ENCODE peak calls at places on chromosomes 16 and 17, in seven cellular contexts. D, Z, R, Y, X, E and A are unnamed samples.

GRCh38 chr17:63700528-63701441 is 860 bp upstream of the LIMD2 start:
- DNase-seq in D (no peak), Z (no peak), R (peak), Y (no peak), X (peak), E (peak), A (no peak)

GRCh38 chr17:51351890-51352289 is 91.5 kb downstream of the UTP18 start:
- DNase-seq in D (no peak), Z (no peak), R (no peak), Y (peak), X (no peak), E (no peak), A (no peak)

GRCh38 chr17:62671553-62671952 is 44.1 kb downstream of the MRC2 start:
- DNase-seq in D (no peak), Z (no peak), R (no peak), Y (peak), X (no peak), E (peak), A (no peak)

GRCh38 chr17:65449495-65449894 is 112.0 kb downstream of the AXIN2 start:
- DNase-seq in D (no peak), Z (no peak), R (no peak), Y (no peak), X (no peak), E (no peak), A (no peak)

GRCh38 chr17:7432296-7432695 is 2.9 kb upstream of the TMEM102 start:
- DNase-seq in D (no peak), Z (no peak), R (no peak), Y (no peak), X (no peak), E (no peak), A (no peak)

GRCh38 chr16:4800290-4801041 is 2.0 kb downstream of the ROGDI start:
- DNase-seq in D (no peak), Z (no peak), R (no peak), Y (peak), X (peak), E (peak), A (peak)

GRCh38 chr16:74275031-74275636 is 21.5 kb upstream of the PSMD7 start:
- DNase-seq in D (no peak), Z (peak), R (peak), Y (no peak), X (no peak), E (no peak), A (no peak)

GRCh38 chr17:29929006-29929543 is 953 bp downstream of the SSH2 start:
- DNase-seq in D (no peak), Z (no peak), R (peak), Y (peak), X (no peak), E (peak), A (no peak)

GRCh38 chr16:69727916-69728270 is 1.5 kb upstream of the NQO1 start:
- DNase-seq in D (no peak), Z (no peak), R (no peak), Y (no peak), X (peak), E (no peak), A (peak)

GRCh38 chr17:37608369-37609169 is 649 bp downstream of the SYNRG start:
- DNase-seq in D (no peak), Z (no peak), R (peak), Y (peak), X (no peak), E (no peak), A (no peak)

GRCh38 chr16:85421338-85422123 is 191.6 kb upstream of the GSE1 start:
- DNase-seq in D (no peak), Z (no peak), R (no peak), Y (no peak), X (peak), E (no peak), A (no peak)

GRCh38 chr17:76644995-76645394 is 1.4 kb upstream of the ST6GALNAC1 start:
- DNase-seq in D (no peak), Z (no peak), R (no peak), Y (no peak), X (no peak), E (peak), A (no peak)

GRCh38 chr17:40480501-40481003 is 20.9 kb downstream of the TNS4 start:
- DNase-seq in D (no peak), Z (no peak), R (no peak), Y (no peak), X (peak), E (peak), A (no peak)

GRCh38 chr17:44971776-44972483 is 3.8 kb upstream of the C1QL1 start:
- DNase-seq in D (no peak), Z (no peak), R (peak), Y (no peak), X (no peak), E (no peak), A (no peak)

GRCh38 chr16:81185416-81185815 is 53.1 kb upstream of the BCO1 start:
- DNase-seq in D (no peak), Z (no peak), R (no peak), Y (no peak), X (no peak), E (no peak), A (no peak)

GRCh38 chr17:75783803-75784472 is 668 bp upstream of the UNK start:
- DNase-seq in D (no peak), Z (no peak), R (peak), Y (no peak), X (peak), E (peak), A (no peak)

GRCh38 chr17:44095647-44096496 is 25.3 kb downstream of the G6PC3 start:
- DNase-seq in D (no peak), Z (no peak), R (peak), Y (no peak), X (no peak), E (peak), A (no peak)

GRCh38 chr16:86426243-86426642 is 84.1 kb upstream of the FOXF1 start:
- DNase-seq in D (no peak), Z (no peak), R (no peak), Y (no peak), X (no peak), E (no peak), A (no peak)

GRCh38 chr17:75450270-75450669 is 6.2 kb upstream of the TMEM94 start:
- DNase-seq in D (no peak), Z (no peak), R (no peak), Y (no peak), X (no peak), E (no peak), A (no peak)

GRCh38 chr16:9407206-9407758 is 315.8 kb downstream of the HAPSTR1 start:
- DNase-seq in D (no peak), Z (no peak), R (no peak), Y (no peak), X (no peak), E (no peak), A (no peak)

GRCh38 chr17:14297161-14297851 is 3.6 kb upstream of the HS3ST3B1 start:
- DNase-seq in D (peak), Z (no peak), R (peak), Y (no peak), X (peak), E (no peak), A (no peak)

GRCh38 chr16:78211951-78212350 is 112.5 kb downstream of the WWOX start:
- DNase-seq in D (peak), Z (peak), R (peak), Y (peak), X (no peak), E (no peak), A (peak)

GRCh38 chr16:75377971-75378386 is 55.3 kb downstream of the CFDP1 start:
- DNase-seq in D (no peak), Z (no peak), R (peak), Y (peak), X (no peak), E (no peak), A (no peak)

GRCh38 chr16:29820730-29821662 is 734 bp downstream of the MVP start:
- DNase-seq in D (no peak), Z (no peak), R (no peak), Y (peak), X (peak), E (peak), A (no peak)

GRCh38 chr16:4003166-4003565 is 113.1 kb downstream of the ADCY9 start:
- DNase-seq in D (no peak), Z (no peak), R (no peak), Y (no peak), X (no peak), E (no peak), A (no peak)

GRCh38 chr17:7081341-7082062 is 1.5 kb upstream of the CLEC10A start:
- DNase-seq in D (no peak), Z (no peak), R (no peak), Y (no peak), X (peak), E (no peak), A (no peak)

GRCh38 chr17:53979991-53980390 is 157.3 kb downstream of the KIF2B start:
- DNase-seq in D (no peak), Z (no peak), R (peak), Y (no peak), X (no peak), E (no peak), A (no peak)
- TF ChIP-seq POLR2AphosphoS5 in D (no peak), Z (no peak), R (no peak), Y (no peak), X (no peak), E (no peak), A (no peak)

GRCh38 chr17:83084621-83085056 is 5.2 kb downstream of the METRNL start:
- DNase-seq in D (no peak), Z (no peak), R (no peak), Y (no peak), X (no peak), E (peak), A (no peak)

GRCh38 chr17:83085526-83086196 is 6.3 kb downstream of the METRNL start:
- DNase-seq in D (no peak), Z (no peak), R (no peak), Y (no peak), X (no peak), E (no peak), A (no peak)

GRCh38 chr17:83084214-83084613 is 4.8 kb downstream of the METRNL start:
- DNase-seq in D (no peak), Z (no peak), R (no peak), Y (no peak), X (no peak), E (no peak), A (no peak)

GRCh38 chr17:83086197-83086880 is 6.9 kb downstream of the METRNL start:
- DNase-seq in D (no peak), Z (no peak), R (no peak), Y (no peak), X (no peak), E (no peak), A (no peak)

GRCh38 chr17:83085103-83085502 is 5.7 kb downstream of the METRNL start:
- DNase-seq in D (no peak), Z (no peak), R (no peak), Y (no peak), X (no peak), E (no peak), A (no peak)
- H3K4me3 ChIP-seq in D (no peak), Z (no peak), R (no peak), Y (no peak), X (no peak), E (no peak), A (no peak)

GRCh38 chr16:13999071-13999894 is 71.8 kb upstream of the MRTFB start:
- DNase-seq in D (no peak), Z (no peak), R (no peak), Y (no peak), X (no peak), E (no peak), A (no peak)
- TF ChIP-seq POLR2AphosphoS5 in D (no peak), Z (no peak), R (no peak), Y (no peak), X (no peak), E (no peak), A (no peak)

GRCh38 chr17:42329025-42329976 is 41.0 kb downstream of the STAT5A start:
- DNase-seq in D (no peak), Z (no peak), R (peak), Y (peak), X (no peak), E (no peak), A (no peak)
- H3K4me3 ChIP-seq in D (no peak), Z (no peak), R (peak), Y (no peak), X (no peak), E (no peak), A (no peak)

DNA sequence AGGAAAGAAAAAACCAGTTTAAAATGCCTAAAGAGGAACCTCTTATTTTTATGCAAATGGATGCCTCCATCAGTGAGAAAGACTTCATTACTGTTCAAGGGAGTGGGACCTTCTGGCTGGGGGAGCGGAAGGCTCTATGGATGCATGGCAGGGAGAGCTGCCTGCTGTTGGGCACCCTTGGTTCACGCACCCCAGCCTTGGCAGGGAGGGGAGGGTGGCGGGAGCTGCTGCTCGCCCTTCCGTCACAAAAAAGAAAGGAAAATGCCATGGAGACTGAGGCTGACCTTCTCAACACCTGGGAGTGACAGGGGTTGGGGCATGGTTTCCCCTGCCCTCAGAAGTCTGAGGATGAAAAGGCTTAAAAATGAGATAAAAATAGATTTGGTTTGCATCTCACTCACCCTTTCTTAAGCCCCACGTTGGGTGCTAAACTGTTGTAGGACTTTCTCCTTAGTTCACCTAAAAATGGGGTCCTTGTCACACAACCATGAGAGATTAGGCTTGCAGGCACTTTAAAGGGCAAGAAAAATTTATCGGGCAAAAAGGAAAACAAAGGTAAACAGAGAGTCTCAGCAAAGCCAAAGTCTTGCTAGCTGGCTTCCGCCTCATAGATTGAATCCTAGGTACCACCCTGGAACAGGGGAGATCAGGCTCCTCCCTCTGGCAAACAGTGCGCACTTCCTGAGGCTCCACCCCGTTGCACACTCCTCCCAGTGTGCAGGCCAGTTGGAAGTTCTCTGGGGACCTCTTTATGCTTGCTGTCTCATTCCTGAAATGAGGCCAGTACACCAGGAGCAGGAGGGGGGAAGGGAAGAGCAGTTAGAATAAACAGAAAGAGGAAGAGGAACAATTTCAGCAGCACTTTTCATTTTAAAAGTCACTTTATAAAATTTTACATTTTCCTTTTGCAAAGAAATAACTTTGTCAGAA is 31.6 kb downstream of the PHKB start:
- DNase-seq in D (no peak), Z (no peak), R (peak), Y (peak), X (peak), E (peak), A (no peak)
- TF ChIP-seq POLR2AphosphoS5 in D (peak), Z (no peak), R (no peak), Y (peak), X (peak), E (peak), A (no peak)

GRCh38 chr16:57509231-57509923 is 23.1 kb upstream of the DOK4 start:
- DNase-seq in D (no peak), Z (no peak), R (no peak), Y (no peak), X (no peak), E (no peak), A (no peak)
- H3K4me3 ChIP-seq in D (no peak), Z (no peak), R (no peak), Y (no peak), X (no peak), E (no peak), A (no peak)

DNA sequence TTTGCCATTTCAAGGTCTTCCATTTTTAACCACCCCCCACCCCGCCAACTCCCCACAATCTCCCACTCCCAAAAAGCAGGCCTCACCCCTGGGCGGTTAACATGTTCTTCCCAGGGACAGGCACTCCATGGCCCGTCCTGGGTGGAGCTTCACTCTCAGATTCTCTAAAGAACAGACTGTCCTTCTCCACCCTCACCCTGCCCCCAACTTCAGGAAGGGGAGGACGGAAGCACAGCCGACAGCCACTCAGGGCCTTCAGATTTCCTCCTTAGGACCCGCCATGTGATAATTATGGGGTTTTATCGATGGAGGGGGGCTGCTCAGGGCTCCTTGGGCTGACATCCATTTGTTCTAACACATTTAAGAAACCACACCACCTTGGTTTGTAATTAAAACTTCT is 61.9 kb downstream of the ZFHX3 start:
- DNase-seq in D (peak), Z (no peak), R (no peak), Y (peak), X (no peak), E (no peak), A (no peak)
- TF ChIP-seq POLR2AphosphoS5 in D (peak), Z (no peak), R (no peak), Y (peak), X (no peak), E (peak), A (no peak)

GRCh38 chr17:81364278-81365147 is 30.7 kb upstream of the BAHCC1 start:
- DNase-seq in D (no peak), Z (no peak), R (peak), Y (no peak), X (peak), E (peak), A (no peak)
- H3K4me3 ChIP-seq in D (peak), Z (peak), R (peak), Y (no peak), X (no peak), E (no peak), A (peak)

GRCh38 chr17:80967404-80967872 is 24.2 kb upstream of the CHMP6 start:
- DNase-seq in D (no peak), Z (no peak), R (no peak), Y (no peak), X (peak), E (no peak), A (no peak)
- TF ChIP-seq POLR2AphosphoS5 in D (no peak), Z (peak), R (no peak), Y (no peak), X (peak), E (no peak), A (no peak)